ENCODE peak calls at places on chromosomes 12 and 14, in five cellular contexts. One of them, this sample, is unnamed.

GRCh38 chr14:31745741-31746140 is 184.5 kb downstream of the NUBPL start:
- DNase-seq in activated CD4-positive, alpha-beta T cell treated with anti-CD3 and anti-CD28 coated beads for 24 hours: no peak
- DNase-seq in CD8-positive, alpha-beta memory T cell: no peak
- DNase-seq in G401: no peak
- DNase-seq in left lung: no peak
- DNase-seq in this sample: no peak

GRCh38 chr12:83506841-83507240 is 820.1 kb downstream of the TMTC2 start:
- DNase-seq in left lung: no peak
- DNase-seq in G401: no peak
- DNase-seq in CD8-positive, alpha-beta memory T cell: no peak
- DNase-seq in activated CD4-positive, alpha-beta T cell treated with anti-CD3 and anti-CD28 coated beads for 24 hours: no peak
- DNase-seq in this sample: no peak

GRCh38 chr12:118058881-118059644 is 1.9 kb downstream of the WSB2 start:
- DNase-seq in activated CD4-positive, alpha-beta T cell treated with anti-CD3 and anti-CD28 coated beads for 24 hours: no peak
- DNase-seq in CD8-positive, alpha-beta memory T cell: no peak
- DNase-seq in G401: no peak
- DNase-seq in left lung: no peak
- DNase-seq in this sample: no peak

GRCh38 chr12:45050751-45051489 is at the start of gene DBX2:
- DNase-seq in left lung: no peak
- DNase-seq in CD8-positive, alpha-beta memory T cell: no peak
- DNase-seq in activated CD4-positive, alpha-beta T cell treated with anti-CD3 and anti-CD28 coated beads for 24 hours: no peak
- DNase-seq in G401: no peak
- DNase-seq in this sample: no peak

GRCh38 chr12:125135906-125136305 is 70.7 kb downstream of the AACS start:
- DNase-seq in CD8-positive, alpha-beta memory T cell: no peak
- DNase-seq in activated CD4-positive, alpha-beta T cell treated with anti-CD3 and anti-CD28 coated beads for 24 hours: no peak
- DNase-seq in G401: no peak
- DNase-seq in left lung: no peak
- DNase-seq in this sample: no peak

GRCh38 chr12:87332987-87333761 is 696.0 kb downstream of the C12orf50 start:
- DNase-seq in activated CD4-positive, alpha-beta T cell treated with anti-CD3 and anti-CD28 coated beads for 24 hours: no peak
- DNase-seq in CD8-positive, alpha-beta memory T cell: no peak
- DNase-seq in G401: peak
- DNase-seq in left lung: no peak
- DNase-seq in this sample: no peak

GRCh38 chr12:131530427-131530826 is 180.5 kb upstream of the SFSWAP start:
- DNase-seq in activated CD4-positive, alpha-beta T cell treated with anti-CD3 and anti-CD28 coated beads for 24 hours: no peak
- DNase-seq in left lung: no peak
- DNase-seq in G401: no peak
- DNase-seq in CD8-positive, alpha-beta memory T cell: no peak
- DNase-seq in this sample: no peak

GRCh38 chr14:52399886-52400599 is 85.9 kb downstream of the PTGER2 start:
- DNase-seq in activated CD4-positive, alpha-beta T cell treated with anti-CD3 and anti-CD28 coated beads for 24 hours: no peak
- DNase-seq in left lung: no peak
- DNase-seq in CD8-positive, alpha-beta memory T cell: no peak
- DNase-seq in G401: no peak
- DNase-seq in this sample: peak

GRCh38 chr12:78128236-78128635 is 297.5 kb downstream of the NAV3 start:
- DNase-seq in CD8-positive, alpha-beta memory T cell: no peak
- DNase-seq in left lung: no peak
- DNase-seq in activated CD4-positive, alpha-beta T cell treated with anti-CD3 and anti-CD28 coated beads for 24 hours: no peak
- DNase-seq in G401: peak
- DNase-seq in this sample: no peak

GRCh38 chr14:96205059-96205993 is 687 bp downstream of the BDKRB2 start:
- DNase-seq in CD8-positive, alpha-beta memory T cell: no peak
- DNase-seq in G401: no peak
- DNase-seq in activated CD4-positive, alpha-beta T cell treated with anti-CD3 and anti-CD28 coated beads for 24 hours: no peak
- DNase-seq in left lung: no peak
- DNase-seq in this sample: no peak

GRCh38 chr14:24070285-24071143 is 848 bp upstream of the CPNE6 start:
- DNase-seq in left lung: no peak
- DNase-seq in activated CD4-positive, alpha-beta T cell treated with anti-CD3 and anti-CD28 coated beads for 24 hours: no peak
- DNase-seq in CD8-positive, alpha-beta memory T cell: no peak
- DNase-seq in G401: peak
- DNase-seq in this sample: peak

GRCh38 chr14:91009501-91010152 is 50.8 kb downstream of the RPS6KA5 start:
- DNase-seq in CD8-positive, alpha-beta memory T cell: no peak
- DNase-seq in left lung: no peak
- DNase-seq in G401: no peak
- DNase-seq in activated CD4-positive, alpha-beta T cell treated with anti-CD3 and anti-CD28 coated beads for 24 hours: no peak
- DNase-seq in this sample: no peak